ENCODE peak calls at places on chromosomes 6 and 20, in six cellular contexts. B is pancreas, J is prostate gland, T is cardiac muscle cell, O is hepatocyte, S is IMR-90. M is an unnamed sample. For H3K4me1, the result is how much of the 10 kb centered on the place peaks cover.

GRCh38 chr20:31785089-31785488 is 34.1 kb upstream of the MYLK2 start:
- DNase-seq in J (no peak), B (no peak), S (no peak), T (no peak), O (no peak), M (no peak)

GRCh38 chr6:158991017-158991723 is 8.8 kb downstream of the RSPH3 start:
- DNase-seq in O (no peak), B (no peak), J (no peak), S (no peak), T (no peak), M (peak)

GRCh38 chr6:125750692-125751333 is 1.4 kb downstream of the HEY2 start:
- DNase-seq in T (no peak), B (no peak), O (no peak), S (no peak), J (no peak), M (no peak)

GRCh38 chr6:32664827-32665362 is 1.6 kb downstream of the HLA-DQB1 start:
- DNase-seq in J (no peak), S (no peak), T (peak), B (no peak), O (no peak), M (peak)

GRCh38 chr6:90729057-90729456 is 142.2 kb upstream of the MAP3K7 start:
- DNase-seq in B (no peak), T (no peak), S (no peak), J (peak), O (no peak), M (no peak)

GRCh38 chr6:29726795-29727194 is 3.6 kb downstream of the HLA-F start:
- DNase-seq in S (no peak), T (no peak), O (no peak), B (no peak), J (no peak), M (no peak)

GRCh38 chr6:40789143-40789764 is 202.1 kb upstream of the LRFN2 start:
- DNase-seq in J (no peak), B (no peak), S (no peak), T (peak), O (no peak), M (no peak)

GRCh38 chr6:157323924-157324276 is 581 bp upstream of the TMEM242 start:
- DNase-seq in O (peak), T (peak), J (peak), B (peak), S (peak), M (peak)

GRCh38 chr6:1608976-1609661 is 596 bp upstream of the FOXC1 start:
- DNase-seq in T (peak), J (no peak), O (peak), B (peak), S (peak), M (no peak)

GRCh38 chr6:108587258-108588059 is 26.7 kb downstream of the FOXO3 start:
- DNase-seq in B (no peak), O (peak), T (peak), S (peak), J (no peak), M (no peak)

GRCh38 chr6:132132911-132133639 is 181.9 kb upstream of the CCN2 start:
- DNase-seq in O (no peak), B (no peak), T (peak), J (no peak), S (peak), M (peak)

GRCh38 chr6:4809999-4810918 is 34.1 kb downstream of the CDYL start:
- DNase-seq in O (no peak), T (peak), B (no peak), J (no peak), S (peak), M (peak)

GRCh38 chr20:21613512-21613911 is 92.0 kb upstream of the PAX1 start:
- DNase-seq in B (no peak), J (no peak), T (no peak), O (no peak), S (no peak), M (peak)

GRCh38 chr6:35170166-35170565 is 29.0 kb upstream of the TCP11 start:
- DNase-seq in S (peak), J (no peak), T (no peak), B (no peak), O (no peak), M (no peak)

GRCh38 chr6:81552644-81553043 is 199.8 kb downstream of the TENT5A start:
- DNase-seq in O (no peak), T (no peak), J (no peak), S (no peak), B (no peak), M (no peak)

GRCh38 chr6:28080631-28081485 is 490 bp downstream of the ZNF165 start:
- DNase-seq in O (peak), T (peak), J (peak), S (peak), B (peak), M (peak)

GRCh38 chr6:156379946-156380707 is 397.1 kb upstream of the ARID1B start:
- DNase-seq in T (peak), J (peak), O (peak), S (peak), B (no peak), M (no peak)

GRCh38 chr20:4067600-4068261 is 52.4 kb upstream of the RNF24 start:
- DNase-seq in T (peak), J (no peak), B (no peak), O (no peak), S (peak), M (no peak)

GRCh38 chr6:11230158-11231107 is 2.0 kb downstream of the NEDD9 start:
- DNase-seq in O (no peak), S (no peak), T (no peak), J (no peak), B (no peak), M (peak)
- H3K27ac ChIP-seq in O (peak), S (peak), T (peak), J (peak), B (no peak), M (peak)

DNA sequence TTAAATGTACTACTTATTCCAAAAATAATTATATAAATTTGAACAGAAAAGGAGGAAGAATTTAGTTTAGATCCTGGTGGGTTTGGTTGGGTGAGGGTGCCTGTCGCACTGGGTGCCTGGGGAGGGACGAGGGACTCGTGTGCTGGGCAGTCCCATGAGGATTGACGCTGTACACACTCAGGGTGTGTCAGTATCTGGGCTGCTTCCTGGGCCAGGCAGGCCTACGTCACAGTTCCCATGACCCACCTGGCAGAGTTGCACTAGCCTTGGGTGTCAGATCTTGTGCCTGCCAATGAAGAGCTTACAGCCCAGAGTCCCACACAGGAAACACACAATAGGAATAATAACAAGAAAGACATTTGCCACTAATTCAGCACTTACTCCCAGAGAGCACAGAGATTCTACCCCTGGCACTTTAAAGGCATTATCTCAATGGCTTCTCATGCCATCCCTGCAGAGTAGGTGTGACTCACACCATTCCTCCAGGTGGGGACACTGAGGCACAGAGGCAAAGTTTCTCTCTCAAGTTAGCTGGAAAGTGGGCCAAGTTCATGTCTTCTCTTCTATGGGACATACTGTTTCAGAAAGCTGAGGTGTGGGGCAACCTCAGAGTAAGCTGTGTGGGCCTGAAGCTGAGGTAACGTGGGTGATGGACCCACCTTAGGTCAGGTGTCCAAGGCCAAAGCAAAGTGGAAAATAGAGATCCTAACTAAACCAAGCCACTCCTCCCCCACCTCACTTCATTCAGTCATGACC is 1.3 kb upstream of the SDCBP2 start:
- DNase-seq in J (no peak), B (peak), O (peak), T (peak), S (no peak), M (peak)
- H3K4me1 ChIP-seq in J (under half), B (under half), O (under half), T (under half), S (under half), M (under half)

GRCh38 chr6:52050051-52050405 is 37.4 kb downstream of the PKHD1 start:
- DNase-seq in O (no peak), S (no peak), T (no peak), J (no peak), B (no peak), M (no peak)

GRCh38 chr6:52045033-52045432 is 42.4 kb downstream of the PKHD1 start:
- DNase-seq in T (no peak), S (no peak), O (no peak), J (no peak), B (no peak), M (no peak)

GRCh38 chr6:52053038-52053704 is 34.2 kb downstream of the PKHD1 start:
- DNase-seq in O (no peak), S (no peak), J (no peak), B (no peak), T (no peak), M (no peak)

GRCh38 chr6:52046456-52046855 is 41.0 kb downstream of the PKHD1 start:
- DNase-seq in S (no peak), O (no peak), J (no peak), T (no peak), B (no peak), M (no peak)

DNA sequence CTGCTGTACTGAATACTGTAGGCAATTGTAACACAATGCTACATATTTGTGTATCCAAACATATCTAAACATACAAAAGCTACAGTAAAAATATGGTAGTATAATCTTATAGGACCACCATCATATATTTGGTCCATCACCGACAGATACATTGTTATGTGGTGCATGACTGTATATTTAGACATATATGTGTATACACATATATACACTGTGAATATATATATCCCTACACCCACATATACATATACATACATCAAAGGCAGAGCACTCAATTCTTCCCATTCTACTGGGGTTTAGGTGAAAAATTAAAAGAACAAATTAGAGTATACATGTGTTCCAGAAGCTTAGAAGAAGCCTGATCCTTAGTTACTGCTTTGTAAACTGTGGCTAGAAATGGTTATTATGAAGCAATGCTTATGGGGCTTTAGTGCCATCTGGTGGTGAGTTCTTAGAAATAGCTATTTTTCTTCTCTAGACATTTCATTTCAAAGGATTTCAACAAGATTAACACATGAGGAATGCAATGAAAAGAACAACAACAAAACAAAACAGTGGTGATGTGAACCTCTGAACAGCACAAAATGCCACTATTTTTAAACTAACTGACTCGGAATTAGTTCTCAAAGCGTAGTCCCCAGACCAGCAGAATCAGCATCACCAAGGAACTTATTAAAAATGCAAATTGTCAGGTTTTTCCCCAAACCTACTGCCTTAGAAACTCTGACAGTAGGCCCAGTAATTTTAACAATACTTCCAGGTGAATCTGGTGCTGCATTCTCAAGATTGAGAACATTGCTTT is 38.0 kb downstream of the PKHD1 start:
- DNase-seq in B (no peak), T (peak), J (no peak), O (peak), S (peak), M (no peak)
- TF ChIP-seq CTCF in B (peak), T (peak), J (no peak), O (peak), S (peak), M (peak)

GRCh38 chr6:36757206-36757605 is 59.6 kb downstream of the RAB44 start:
- DNase-seq in S (no peak), B (no peak), J (no peak), O (no peak), T (no peak), M (no peak)

GRCh38 chr6:36755435-36756348 is 58.1 kb downstream of the RAB44 start:
- DNase-seq in T (peak), O (no peak), B (no peak), S (peak), J (no peak), M (peak)

GRCh38 chr6:36758516-36759176 is 61.0 kb downstream of the RAB44 start:
- DNase-seq in S (no peak), B (no peak), T (no peak), J (no peak), O (no peak), M (no peak)

GRCh38 chr6:36757943-36758508 is 60.4 kb downstream of the RAB44 start:
- DNase-seq in B (no peak), J (no peak), T (no peak), S (no peak), O (no peak), M (no peak)

GRCh38 chr6:36756761-36757160 is 59.1 kb downstream of the RAB44 start:
- DNase-seq in J (no peak), T (no peak), O (no peak), B (no peak), S (no peak), M (no peak)
- H3K27ac ChIP-seq in J (no peak), T (no peak), O (no peak), B (no peak), S (no peak), M (no peak)

GRCh38 chr20:10711903-10712373 is 38.1 kb upstream of the JAG1 start:
- DNase-seq in O (no peak), B (no peak), T (no peak), J (no peak), S (no peak), M (no peak)
- H3K4me1 ChIP-seq in O (half or more), B (under half), T (under half), J (under half), S (under half), M (under half)

GRCh38 chr20:50608750-50609104 is 82.6 kb downstream of the RIPOR3 start:
- DNase-seq in J (no peak), S (no peak), O (no peak), T (no peak), B (no peak), M (no peak)

GRCh38 chr20:50607850-50608749 is 83.2 kb downstream of the RIPOR3 start:
- DNase-seq in B (no peak), O (no peak), S (no peak), T (no peak), J (no peak), M (no peak)

GRCh38 chr20:50611128-50611810 is 80.1 kb downstream of the RIPOR3 start:
- DNase-seq in J (no peak), T (no peak), B (no peak), O (no peak), S (peak), M (no peak)

GRCh38 chr20:50609438-50609989 is 81.8 kb downstream of the RIPOR3 start:
- DNase-seq in S (no peak), J (no peak), O (no peak), T (no peak), B (no peak), M (no peak)

GRCh38 chr20:50610212-50610718 is 81.1 kb downstream of the RIPOR3 start:
- DNase-seq in T (no peak), O (no peak), J (no peak), S (no peak), B (no peak), M (no peak)
- TF ChIP-seq CTCF in T (no peak), O (no peak), J (no peak), S (no peak), B (no peak), M (peak)

GRCh38 chr6:144952456-144953240 is 667.5 kb downstream of the UTRN start:
- DNase-seq in O (no peak), S (no peak), B (no peak), J (no peak), T (no peak), M (no peak)
- H3K27ac ChIP-seq in O (no peak), S (no peak), B (no peak), J (no peak), T (no peak), M (no peak)

GRCh38 chr6:142929751-142930358 is 15.1 kb downstream of the HIVEP2 start:
- DNase-seq in B (no peak), J (no peak), O (no peak), T (peak), S (peak), M (peak)
- H3K4me1 ChIP-seq in B (under half), J (under half), O (under half), T (under half), S (under half), M (under half)